ENCODE peak calls at places on chromosomes 5 and 9, in seven cellular contexts. V is glutamatergic neuron; R is BE2C; X is heart right ventricle; K is pancreas; E is activated CD8-positive, alpha-beta T cell treated with anti-CD3 and anti-CD28 coated beads for 36 hours; Z is CD4-positive, alpha-beta T cell. U is an unnamed sample.

GRCh38 chr9:17578911-17579793 is at the start of gene SH3GL2:
- DNase-seq in V (peak; percentile 79), R (peak; percentile 9), X (peak; percentile 28), K (peak; percentile 41), E (peak; percentile 36), Z (no peak), U (peak; percentile 61)

GRCh38 chr5:142906863-142907671 is 136.9 kb downstream of the ARHGAP26 start:
- DNase-seq in V (peak; percentile 53), R (peak; percentile 20), X (peak; percentile 83), K (no peak), E (no peak), Z (no peak), U (no peak)

GRCh38 chr5:141732417-141732816 is 50.4 kb upstream of the ARAP3 start:
- DNase-seq in V (no peak), R (peak; percentile 84), X (no peak), K (no peak), E (no peak), Z (no peak), U (no peak)

GRCh38 chr5:132483101-132483500 is 7.5 kb downstream of the IRF1 start:
- DNase-seq in V (no peak), R (no peak), X (no peak), K (no peak), E (peak; percentile 26), Z (peak; percentile 30), U (no peak)

GRCh38 chr5:108634251-108634950 is 113.3 kb upstream of the FER start:
- DNase-seq in V (no peak), R (no peak), X (no peak), K (no peak), E (no peak), Z (no peak), U (no peak)

GRCh38 chr9:110440161-110440560 is 102.5 kb upstream of the TXNDC8 start:
- DNase-seq in V (no peak), R (no peak), X (no peak), K (no peak), E (no peak), Z (no peak), U (no peak)

GRCh38 chr9:6944093-6944551 is 186.3 kb downstream of the KDM4C start:
- DNase-seq in V (no peak), R (no peak), X (no peak), K (no peak), E (no peak), Z (no peak), U (no peak)

GRCh38 chr5:56094579-56095361 is 100.0 kb upstream of the IL6ST start:
- DNase-seq in V (no peak), R (no peak), X (no peak), K (no peak), E (peak; percentile 79), Z (no peak), U (no peak)

GRCh38 chr9:118281787-118282186 is 577.6 kb downstream of the TLR4 start:
- DNase-seq in V (no peak), R (no peak), X (no peak), K (no peak), E (no peak), Z (no peak), U (no peak)

GRCh38 chr5:181190711-181191525 is 14.1 kb downstream of the TRIM7 start:
- DNase-seq in V (peak; percentile 69), R (peak; percentile 70), X (peak; percentile 36), K (peak; percentile 58), E (peak; percentile 62), Z (peak; percentile 45), U (peak; percentile 52)

GRCh38 chr5:102958481-102959011 is 161.4 kb downstream of the GIN1 start:
- DNase-seq in V (no peak), R (no peak), X (no peak), K (no peak), E (no peak), Z (no peak), U (no peak)

GRCh38 chr5:131491749-131492148 is 143.3 kb downstream of the RAPGEF6 start:
- DNase-seq in V (no peak), R (no peak), X (no peak), K (no peak), E (no peak), Z (no peak), U (no peak)

GRCh38 chr9:133221177-133221809 is 12.2 kb upstream of the OBP2B start:
- DNase-seq in V (no peak), R (no peak), X (no peak), K (no peak), E (no peak), Z (no peak), U (no peak)

GRCh38 chr5:176429972-176430371 is 13.6 kb upstream of the CLTB start:
- DNase-seq in V (no peak), R (no peak), X (no peak), K (no peak), E (no peak), Z (no peak), U (no peak)
- TF ChIP-seq CTCF in V (no peak), R (peak; percentile 22), X (no peak), K (no peak), E (no peak), Z (no peak), U (no peak)

GRCh38 chr9:106862946-106863740 is at the start of gene ZNF462:
- DNase-seq in V (peak; percentile 53), R (peak; percentile 63), X (peak; percentile 44), K (no peak), E (peak; percentile 8), Z (no peak), U (peak; percentile 60)
- TF ChIP-seq CTCF in V (no peak), R (no peak), X (no peak), K (no peak), E (no peak), Z (no peak), U (no peak)

DNA sequence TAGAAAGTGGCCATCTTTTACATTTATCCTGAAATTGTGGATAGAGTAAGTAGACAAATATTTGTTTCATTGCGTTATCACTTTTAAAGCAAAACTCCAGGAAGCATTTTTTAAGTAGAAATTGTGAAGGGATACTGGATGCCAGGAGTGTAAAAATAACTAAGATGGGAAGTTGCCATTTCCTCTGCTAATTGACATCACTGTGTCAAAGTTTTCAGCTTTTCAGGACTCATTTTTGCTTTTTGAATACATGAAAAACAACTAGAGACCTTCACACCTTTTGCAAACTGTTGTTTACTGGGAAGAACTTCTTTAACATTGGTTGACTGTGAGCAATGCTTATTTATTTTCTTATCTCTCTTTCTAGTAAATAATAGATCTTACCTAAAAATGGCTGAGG is 337.5 kb downstream of the NR2F1-AS1 start:
- DNase-seq in V (no peak), R (no peak), X (no peak), K (no peak), E (no peak), Z (no peak), U (no peak)
- TF ChIP-seq CTCF in V (no peak), R (no peak), X (no peak), K (no peak), E (no peak), Z (no peak), U (no peak)

DNA sequence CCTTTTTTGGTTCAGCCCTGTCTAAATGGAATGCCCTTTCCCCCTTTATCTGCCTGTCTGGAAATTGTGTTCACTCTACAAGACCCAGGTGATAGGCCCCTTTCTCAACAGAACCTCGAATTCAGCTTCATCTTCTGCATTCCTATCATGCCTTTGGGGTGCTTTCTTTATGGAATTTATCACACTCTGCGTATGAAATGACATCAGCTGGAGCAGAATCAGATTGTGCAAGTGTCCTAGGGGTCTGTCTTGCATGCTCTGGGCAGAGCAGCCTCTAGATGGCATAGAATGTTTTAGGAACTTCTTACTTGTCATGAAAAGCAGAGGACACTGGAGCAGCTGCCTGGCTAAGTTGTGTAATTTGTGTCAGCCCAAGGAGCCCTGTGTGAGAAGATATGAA is 84.9 kb downstream of the ISL1 start:
- DNase-seq in V (no peak), R (no peak), X (no peak), K (no peak), E (no peak), Z (no peak), U (no peak)
- TF ChIP-seq CTCF in V (no peak), R (peak; percentile 56), X (no peak), K (no peak), E (no peak), Z (no peak), U (no peak)

DNA sequence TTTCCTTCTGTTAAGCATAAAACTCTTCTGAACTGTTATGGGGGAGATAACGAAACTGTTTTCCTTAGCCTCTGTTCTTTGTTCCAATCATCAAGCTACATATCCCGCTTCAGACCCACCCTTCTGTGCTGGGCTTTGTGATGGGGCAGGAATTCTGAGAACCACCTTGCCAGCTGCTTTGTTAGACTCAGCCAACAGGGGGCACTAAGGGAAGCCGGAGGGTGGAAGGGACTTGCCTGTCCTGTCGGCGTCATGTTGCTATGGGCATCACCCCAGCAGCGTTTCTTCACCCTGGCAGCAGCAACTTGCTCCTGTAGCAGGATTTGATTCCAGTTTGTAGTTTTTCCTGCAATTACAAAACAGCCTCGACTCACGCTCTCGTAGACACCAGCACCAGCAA is 169.1 kb downstream of the CAAP1 start:
- DNase-seq in V (peak; percentile 74), R (peak; percentile 26), X (no peak), K (peak; percentile 18), E (peak; percentile 38), Z (no peak), U (peak; percentile 41)
- TF ChIP-seq CTCF in V (peak; percentile 64), R (peak; percentile 57), X (no peak), K (no peak), E (peak; percentile 19), Z (no peak), U (no peak)

GRCh38 chr9:127396808-127397721 is at the start of gene SLC2A8:
- DNase-seq in V (peak; percentile 96), R (peak; percentile 99), X (peak; percentile 99), K (peak; percentile 99), E (peak; percentile 93), Z (peak; percentile 74), U (peak; percentile 97)
- TF ChIP-seq CTCF in V (no peak), R (peak; percentile 6), X (no peak), K (no peak), E (no peak), Z (peak; percentile 18), U (no peak)

GRCh38 chr5:123876265-123876790 is 364.4 kb downstream of the CSNK1G3 start:
- DNase-seq in V (no peak), R (no peak), X (no peak), K (no peak), E (no peak), Z (no peak), U (no peak)
- TF ChIP-seq CTCF in V (no peak), R (no peak), X (no peak), K (no peak), E (no peak), Z (no peak), U (no peak)

DNA sequence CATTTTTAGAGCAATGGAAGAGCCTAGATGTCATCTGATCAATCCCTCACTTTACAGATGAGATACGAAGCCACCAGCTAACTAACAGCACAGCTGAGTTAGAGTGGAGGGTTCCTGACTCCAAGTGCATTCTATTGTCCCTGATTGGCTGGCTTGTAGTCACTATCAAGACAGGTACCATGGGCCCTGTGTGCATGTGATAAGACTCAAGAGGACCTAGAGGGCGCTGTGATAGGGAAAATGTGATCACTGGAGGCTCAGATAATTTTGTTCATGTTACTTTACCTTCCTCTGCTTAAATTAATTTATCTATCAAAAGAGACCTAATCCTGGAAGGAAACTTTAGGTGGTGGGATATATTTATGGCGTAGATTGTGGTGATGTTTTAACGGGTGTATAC is 19.5 kb upstream of the SNAPC3 start:
- DNase-seq in V (no peak), R (peak; percentile 14), X (no peak), K (no peak), E (peak; percentile 34), Z (no peak), U (no peak)
- TF ChIP-seq CTCF in V (no peak), R (peak; percentile 54), X (no peak), K (no peak), E (peak; percentile 37), Z (no peak), U (no peak)

GRCh38 chr9:90900130-90900529 is 98.5 kb downstream of the SYK start:
- DNase-seq in V (peak; percentile 39), R (no peak), X (peak; percentile 63), K (no peak), E (no peak), Z (no peak), U (no peak)
- TF ChIP-seq CTCF in V (peak; percentile 21), R (no peak), X (peak; percentile 51), K (no peak), E (no peak), Z (no peak), U (no peak)

U was measured in mesothelial cell of epicardium.